ENCODE peak calls at places on chromosomes 7 and 10, in four cellular contexts. H is SK-N-SH, O is GM12878, X is HCT116. E is an unnamed sample.

GRCh38 chr7:36128448-36129047 is 24.5 kb upstream of the EEPD1 start:
- DNase-seq in X (peak), H (peak), O (no peak), E (peak)

GRCh38 chr10:70592186-70592735 is 10.3 kb downstream of the PRF1 start:
- DNase-seq in O (no peak), H (no peak), X (no peak), E (no peak)

GRCh38 chr10:16848562-16849154 is 31.4 kb upstream of the RSU1 start:
- DNase-seq in H (no peak), X (no peak), O (no peak), E (no peak)

GRCh38 chr10:88008866-88009470 is 145.5 kb downstream of the PTEN start:
- DNase-seq in O (no peak), H (no peak), X (no peak), E (no peak)

GRCh38 chr10:20593649-20594048 is 303.5 kb downstream of the NEBL start:
- DNase-seq in X (no peak), O (no peak), H (no peak), E (no peak)

GRCh38 chr7:102331536-102332275 is 24.5 kb downstream of the SPDYE6 start:
- DNase-seq in X (peak), O (no peak), H (no peak), E (no peak)

GRCh38 chr10:1160561-1160961 is 104.4 kb downstream of the WDR37 start:
- DNase-seq in O (no peak), H (no peak), X (no peak), E (no peak)

GRCh38 chr10:6833458-6834011 is 253.5 kb upstream of the PRKCQ start:
- DNase-seq in X (no peak), O (no peak), H (no peak), E (no peak)

GRCh38 chr7:128932862-128933821 is 4.6 kb upstream of the IRF5 start:
- DNase-seq in H (no peak), O (peak), X (no peak), E (no peak)

GRCh38 chr10:128422999-128423398 is 296.8 kb upstream of the MKI67 start:
- DNase-seq in O (no peak), X (no peak), H (no peak), E (no peak)

GRCh38 chr10:48251152-48251524 is 23.4 kb downstream of the FRMPD2 start:
- DNase-seq in H (no peak), X (no peak), O (no peak), E (peak)

GRCh38 chr7:17274551-17275245 is 23.8 kb upstream of the AHR start:
- DNase-seq in X (no peak), H (no peak), O (no peak), E (no peak)

GRCh38 chr7:100584046-100584676 is 1.8 kb downstream of the LRCH4 start:
- DNase-seq in H (no peak), O (no peak), X (no peak), E (no peak)

GRCh38 chr10:11395581-11396310 is 215.7 kb downstream of the USP6NL start:
- DNase-seq in O (no peak), H (no peak), X (no peak), E (no peak)

GRCh38 chr7:66707825-66708224 is 32.7 kb upstream of the RABGEF1 start:
- DNase-seq in X (no peak), H (no peak), O (no peak), E (no peak)

GRCh38 chr10:9823268-9823930 is 1194.3 kb upstream of the CELF2 start:
- DNase-seq in O (no peak), X (no peak), H (no peak), E (no peak)

GRCh38 chr7:121334376-121334775 is 5.6 kb downstream of the WNT16 start:
- DNase-seq in X (no peak), O (no peak), H (no peak), E (no peak)

GRCh38 chr7:101693498-101694091 is 64.5 kb upstream of the MYL10 start:
- DNase-seq in X (no peak), H (no peak), O (no peak), E (peak)

GRCh38 chr7:130930260-130930659 is 196.3 kb upstream of the KLF14 start:
- DNase-seq in H (no peak), X (no peak), O (no peak), E (no peak)

GRCh38 chr7:83610649-83611304 is 38.2 kb downstream of the SEMA3E start:
- DNase-seq in X (no peak), H (no peak), O (no peak), E (no peak)

GRCh38 chr7:140236626-140237025 is 59.8 kb upstream of the KDM7A start:
- DNase-seq in O (no peak), H (no peak), X (no peak), E (no peak)

GRCh38 chr7:22647451-22648257 is 79.3 kb upstream of the IL6 start:
- DNase-seq in O (no peak), H (no peak), X (no peak), E (no peak)

GRCh38 chr10:47294057-47294456 is 5.9 kb upstream of the GDF10 start:
- DNase-seq in X (no peak), O (no peak), H (no peak), E (no peak)

GRCh38 chr7:36281945-36282727 is 107.5 kb upstream of the ANLN start:
- DNase-seq in H (no peak), O (no peak), X (no peak), E (no peak)

GRCh38 chr7:140525741-140526140 is 46.4 kb upstream of the MKRN1 start:
- DNase-seq in O (no peak), H (no peak), X (no peak), E (no peak)

GRCh38 chr10:80136134-80136571 is 3.6 kb downstream of the PLAC9 start:
- DNase-seq in X (no peak), H (no peak), O (no peak), E (no peak)

GRCh38 chr10:69360485-69361302 is 56.0 kb downstream of the TACR2 start:
- DNase-seq in O (no peak), H (no peak), X (no peak), E (no peak)

GRCh38 chr10:69363666-69364065 is 53.1 kb downstream of the TACR2 start:
- DNase-seq in X (no peak), H (no peak), O (no peak), E (no peak)

GRCh38 chr10:69364232-69364631 is 52.5 kb downstream of the TACR2 start:
- DNase-seq in O (no peak), H (no peak), X (no peak), E (no peak)

GRCh38 chr10:69361303-69361614 is 55.5 kb downstream of the TACR2 start:
- DNase-seq in O (no peak), X (no peak), H (no peak), E (no peak)

DNA sequence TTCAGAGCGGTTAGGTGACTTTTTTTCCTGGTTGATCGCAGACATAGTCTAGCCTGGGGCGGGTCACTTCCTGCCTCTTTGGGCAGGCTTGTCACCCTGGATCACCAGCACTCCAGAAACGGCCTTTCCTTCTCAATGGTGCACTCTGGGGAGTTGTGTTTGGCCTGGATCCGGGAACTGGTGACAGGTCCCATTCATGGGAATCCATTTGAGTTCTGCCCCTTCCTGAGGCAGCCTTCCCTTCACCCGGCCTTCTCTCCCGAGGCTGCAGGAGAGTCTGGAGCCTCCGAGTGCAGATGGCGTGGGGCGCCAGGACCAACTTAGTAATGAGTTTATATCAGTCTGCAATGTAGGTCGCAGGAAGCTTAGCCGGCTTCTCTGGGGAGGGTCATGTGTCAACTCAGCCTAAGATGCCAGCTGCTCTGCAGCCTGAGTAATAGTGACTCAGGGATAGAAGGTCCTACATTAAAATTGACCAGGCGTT is 54.2 kb downstream of the TACR2 start:
- DNase-seq in X (no peak), O (no peak), H (peak), E (no peak)
- TF ChIP-seq RAD21 in X (no peak), O (no peak), H (no peak), E (no peak)

GRCh38 chr7:95511716-95512260 is 26.0 kb downstream of the ASB4 start:
- DNase-seq in O (no peak), H (peak), X (peak), E (peak)
- TF ChIP-seq YY1 in O (peak), H (no peak), X (no peak), E (no peak)

DNA sequence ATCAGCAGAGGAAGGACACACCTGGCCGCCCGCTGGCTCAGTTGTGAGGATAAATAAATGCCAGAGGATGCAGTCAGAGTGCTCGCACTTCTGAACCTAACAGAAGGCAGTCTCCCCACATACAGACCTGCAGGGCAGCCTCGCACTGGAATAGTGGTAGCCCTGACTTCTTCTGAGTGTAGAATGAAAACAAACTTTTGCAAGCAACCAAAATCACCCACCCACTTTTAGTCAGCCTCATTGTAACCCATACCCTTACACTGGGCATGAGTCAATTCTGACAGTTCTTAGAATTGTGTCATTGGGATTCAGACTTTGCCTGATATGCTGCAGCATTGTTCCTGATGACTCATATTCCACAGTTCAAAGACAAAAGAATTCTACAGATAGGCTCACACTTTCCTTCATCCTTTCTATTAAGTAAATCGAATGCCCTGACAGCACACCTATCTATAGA is 167.0 kb upstream of the CDK1 start:
- DNase-seq in H (no peak), X (peak), O (no peak), E (peak)
- TF ChIP-seq RAD21 in H (no peak), X (no peak), O (no peak), E (no peak)

DNA sequence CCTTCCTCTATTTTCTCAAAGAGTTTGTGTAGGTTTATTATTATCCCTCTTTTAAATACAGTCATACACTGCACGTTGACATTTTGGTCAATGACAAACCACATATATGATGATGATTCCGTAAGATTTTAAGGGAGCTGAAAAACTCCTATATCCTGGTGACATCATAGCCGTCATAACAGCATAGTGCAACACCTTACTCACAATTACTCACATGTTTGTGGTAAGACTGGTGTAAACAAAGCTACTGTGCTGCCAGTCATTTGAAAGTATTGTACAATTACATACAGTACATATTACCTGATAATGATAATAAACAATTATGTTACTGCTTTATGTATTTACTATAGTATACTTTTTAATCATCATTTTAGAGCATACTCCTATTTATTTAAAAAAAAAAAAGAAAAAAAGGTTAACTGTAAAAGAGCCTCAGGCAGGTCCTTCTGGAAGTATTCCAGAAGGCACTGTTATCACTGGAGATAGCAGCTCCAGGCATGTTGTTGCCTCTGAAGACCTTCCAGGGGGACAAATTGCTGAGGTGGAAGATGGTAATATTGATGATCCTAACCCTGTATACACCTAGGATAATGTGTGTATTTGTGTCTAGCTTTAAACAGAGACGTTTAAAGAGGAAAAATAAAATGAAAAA is 123.3 kb upstream of the CDK1 start:
- DNase-seq in X (peak), O (no peak), H (no peak), E (no peak)
- TF ChIP-seq YY1 in X (no peak), O (no peak), H (no peak), E (no peak)

GRCh38 chr10:86071145-86071544 is 295.4 kb downstream of the GRID1 start:
- DNase-seq in X (no peak), O (no peak), H (no peak), E (no peak)
- TF ChIP-seq RAD21 in X (no peak), O (no peak), H (no peak), E (no peak)

DNA sequence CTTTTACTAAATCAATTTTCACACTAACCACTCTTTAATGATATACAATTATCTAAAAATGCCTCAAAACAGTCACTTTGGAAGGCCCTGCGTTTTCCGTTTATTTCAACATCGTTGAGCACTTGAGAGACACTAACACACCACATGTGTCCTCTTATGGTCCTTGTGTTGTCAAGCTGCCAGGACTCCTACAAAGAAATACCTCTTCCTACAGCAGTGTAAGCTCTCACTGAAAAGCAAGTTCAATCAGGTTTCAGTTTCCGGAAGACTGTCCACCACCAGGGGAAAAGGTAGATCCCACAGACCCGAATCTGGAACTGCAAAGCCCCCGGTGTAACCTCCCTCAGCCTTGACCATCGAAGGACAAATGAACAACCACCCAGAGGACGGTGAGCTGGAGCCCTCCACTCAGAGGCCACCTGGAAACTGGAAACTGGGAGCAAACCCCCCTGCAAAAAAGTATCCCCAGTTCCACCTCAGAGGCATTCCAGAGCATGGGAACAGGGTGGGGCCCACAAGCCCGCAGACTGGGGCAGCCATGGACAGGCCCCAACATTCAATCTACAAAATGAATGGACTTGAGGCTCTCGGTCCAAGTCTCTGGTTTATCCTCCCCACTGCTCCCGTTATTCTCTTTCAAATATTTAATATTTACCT is 37.5 kb downstream of the KCNH2 start:
- DNase-seq in O (no peak), X (no peak), H (no peak), E (no peak)
- TF ChIP-seq YY1 in O (no peak), X (no peak), H (no peak), E (no peak)

GRCh38 chr7:30750574-30751256 is 1.2 kb upstream of the INMT start:
- DNase-seq in X (no peak), O (no peak), H (no peak), E (no peak)
- TF ChIP-seq RAD21 in X (no peak), O (no peak), H (no peak), E (no peak)

E was measured in HepG2.